ENCODE peak calls at places on chromosomes 6 and 20, in seven cellular contexts. F, H, I, S, K, T and Q are unnamed samples.

GRCh38 chr6:151310852-151311767 is 71.3 kb downstream of the AKAP12 start:
- DNase-seq in I (no peak), K (no peak), S (no peak), T (no peak), F (no peak), H (no peak), Q (no peak)

GRCh38 chr20:41436679-41437078 is 70.1 kb upstream of the EMILIN3 start:
- DNase-seq in F (no peak), K (no peak), I (no peak), T (peak), H (no peak), S (no peak), Q (no peak)

GRCh38 chr6:126072172-126072571 is 85.8 kb downstream of the TRMT11 start:
- DNase-seq in F (no peak), T (no peak), K (no peak), S (no peak), H (no peak), I (no peak), Q (no peak)

GRCh38 chr6:76166297-76166696 is 93.8 kb upstream of the IMPG1 start:
- DNase-seq in I (no peak), F (no peak), T (no peak), S (no peak), H (no peak), K (no peak), Q (no peak)

GRCh38 chr6:39964094-39964493 is 29.8 kb upstream of the MOCS1 start:
- DNase-seq in I (no peak), T (no peak), K (no peak), H (no peak), S (no peak), F (no peak), Q (no peak)

GRCh38 chr6:168581706-168582105 is 140.7 kb downstream of the SMOC2 start:
- DNase-seq in I (no peak), T (no peak), F (no peak), H (no peak), K (no peak), S (no peak), Q (no peak)

GRCh38 chr6:143556529-143556928 is 45.0 kb upstream of the FUCA2 start:
- DNase-seq in S (no peak), H (no peak), F (no peak), T (peak), I (no peak), K (no peak), Q (no peak)

GRCh38 chr6:119145111-119145510 is 66.6 kb upstream of the FAM184A start:
- DNase-seq in K (no peak), F (no peak), T (no peak), S (no peak), I (no peak), H (no peak), Q (no peak)

GRCh38 chr6:11429577-11429976 is 108.0 kb upstream of the TMEM170B start:
- DNase-seq in K (no peak), H (no peak), S (no peak), T (no peak), I (no peak), F (no peak), Q (no peak)

GRCh38 chr6:128208078-128208477 is 307.2 kb upstream of the THEMIS start:
- DNase-seq in H (no peak), F (no peak), K (no peak), S (no peak), I (no peak), T (peak), Q (no peak)

GRCh38 chr20:63847374-63848002 is 13.8 kb upstream of the ABHD16B start:
- DNase-seq in H (no peak), T (no peak), S (no peak), F (no peak), K (no peak), I (no peak), Q (no peak)

GRCh38 chr6:53311586-53311935 is 37.2 kb downstream of the ELOVL5 start:
- DNase-seq in H (no peak), T (no peak), K (no peak), F (no peak), I (no peak), S (no peak), Q (no peak)

GRCh38 chr6:22401206-22401605 is 104.4 kb upstream of the PRL start:
- DNase-seq in I (no peak), H (no peak), K (no peak), S (no peak), T (no peak), F (no peak), Q (no peak)

GRCh38 chr6:7143161-7143974 is 35.6 kb downstream of the RREB1 start:
- DNase-seq in I (no peak), S (no peak), K (no peak), T (no peak), F (no peak), H (no peak), Q (no peak)

GRCh38 chr6:114939630-114940029 is 596.8 kb upstream of the HS3ST5 start:
- DNase-seq in S (no peak), I (no peak), F (no peak), H (no peak), K (no peak), T (no peak), Q (no peak)

GRCh38 chr6:34912715-34913464 is 23.8 kb downstream of the ANKS1A start:
- DNase-seq in S (no peak), T (peak), H (no peak), K (peak), F (no peak), I (peak), Q (no peak)

GRCh38 chr6:118725944-118726343 is 74.6 kb upstream of the CEP85L start:
- DNase-seq in F (peak), T (no peak), K (no peak), H (no peak), I (peak), S (no peak), Q (no peak)

GRCh38 chr6:2529217-2529719 is 221.5 kb downstream of the MYLK4 start:
- DNase-seq in H (peak), F (no peak), S (no peak), I (no peak), T (no peak), K (no peak), Q (no peak)

GRCh38 chr6:166738778-166739654 is 112.0 kb upstream of the RPS6KA2 start:
- DNase-seq in K (no peak), T (peak), I (no peak), H (no peak), F (no peak), S (no peak), Q (no peak)

GRCh38 chr6:107114213-107114871 is 973 bp downstream of the BEND3 start:
- DNase-seq in K (peak), F (peak), I (peak), H (peak), T (peak), S (peak), Q (peak)

GRCh38 chr20:62616728-62617621 is 25.3 kb upstream of the SLCO4A1 start:
- DNase-seq in H (no peak), K (peak), S (peak), I (peak), F (peak), T (peak), Q (peak)

GRCh38 chr6:158284340-158285210 is 27.7 kb upstream of the TULP4 start:
- DNase-seq in K (no peak), H (peak), F (no peak), S (no peak), I (peak), T (peak), Q (no peak)

GRCh38 chr20:53736122-53736756 is 142.6 kb upstream of the ZNF217 start:
- DNase-seq in I (no peak), H (no peak), F (no peak), T (no peak), K (no peak), S (no peak), Q (no peak)

GRCh38 chr20:48267825-48268615 is 482.7 kb upstream of the SULF2 start:
- DNase-seq in H (no peak), F (no peak), K (no peak), T (no peak), S (no peak), I (no peak), Q (no peak)

GRCh38 chr6:43285415-43285814 is 12.6 kb upstream of the SLC22A7 start:
- DNase-seq in S (no peak), I (no peak), F (no peak), T (no peak), H (no peak), K (no peak), Q (no peak)

GRCh38 chr20:56151834-56152233 is 96.7 kb upstream of the MC3R start:
- DNase-seq in K (no peak), H (no peak), S (no peak), T (no peak), I (no peak), F (no peak), Q (no peak)

GRCh38 chr6:36954262-36954931 is at the start of gene PI16:
- DNase-seq in K (peak), F (no peak), H (no peak), I (peak), T (no peak), S (no peak), Q (no peak)

GRCh38 chr20:38211200-38212097 is 46.4 kb upstream of the TGM2 start:
- DNase-seq in T (no peak), I (no peak), F (no peak), S (no peak), H (peak), K (no peak), Q (no peak)

GRCh38 chr6:144776031-144776819 is 491.1 kb downstream of the UTRN start:
- DNase-seq in I (no peak), K (no peak), S (no peak), H (no peak), F (no peak), T (no peak), Q (no peak)

GRCh38 chr6:32852844-32853540 is 512 bp downstream of the TAP1 start:
- DNase-seq in F (peak), H (no peak), T (peak), K (peak), I (peak), S (no peak), Q (peak)

GRCh38 chr6:43807228-43808061 is 37.4 kb downstream of the VEGFA start:
- DNase-seq in I (no peak), S (no peak), K (no peak), T (peak), H (no peak), F (no peak), Q (no peak)

GRCh38 chr6:118309337-118310093 is 238.6 kb upstream of the PLN start:
- DNase-seq in I (no peak), S (no peak), H (no peak), F (no peak), K (no peak), T (no peak), Q (no peak)

GRCh38 chr6:140208286-140208685 is 833.8 kb upstream of the CITED2 start:
- DNase-seq in K (no peak), I (no peak), S (no peak), H (peak), T (no peak), F (no peak), Q (no peak)

GRCh38 chr6:117440558-117441525 is 15.1 kb upstream of the ROS1 start:
- DNase-seq in F (no peak), K (no peak), S (no peak), T (peak), H (no peak), I (no peak), Q (no peak)

GRCh38 chr6:69594405-69594804 is 202.4 kb downstream of the LMBRD1 start:
- DNase-seq in T (no peak), F (no peak), S (no peak), H (no peak), K (no peak), I (no peak), Q (no peak)

GRCh38 chr20:25269057-25269832 is 21.4 kb downstream of the PYGB start:
- DNase-seq in S (no peak), I (no peak), T (no peak), H (no peak), K (no peak), F (no peak), Q (no peak)

GRCh38 chr6:158999154-158999668 is 791 bp downstream of the RSPH3 start:
- DNase-seq in H (no peak), I (no peak), F (no peak), T (peak), K (no peak), S (no peak), Q (no peak)

GRCh38 chr6:110357298-110357695 is 852 bp downstream of the METTL24 start:
- DNase-seq in T (no peak), S (no peak), I (no peak), F (no peak), K (peak), H (no peak), Q (no peak)

GRCh38 chr6:143441680-143442359 is 8.7 kb downstream of the ADAT2 start:
- DNase-seq in S (no peak), I (no peak), T (peak), K (no peak), F (no peak), H (no peak), Q (no peak)

GRCh38 chr6:20660534-20660933 is 126.3 kb downstream of the CDKAL1 start:
- DNase-seq in H (no peak), T (no peak), K (no peak), S (no peak), F (no peak), I (no peak), Q (no peak)